ENCODE peak calls at places on chromosomes 12 and 14, in five cellular contexts. U, T, W, A and I are unnamed samples.

GRCh38 chr12:98402081-98402480 is 113.3 kb upstream of the TMPO start:
- DNase-seq in U (no peak), T (no peak), W (no peak), A (no peak), I (no peak)

GRCh38 chr12:101018540-101018939 is 191.5 kb downstream of the SLC5A8 start:
- DNase-seq in U (no peak), T (no peak), W (no peak), A (peak; percentile 67), I (no peak)

GRCh38 chr14:56555921-56556570 is 23.6 kb upstream of the TMEM260 start:
- DNase-seq in U (no peak), T (peak; percentile 64), W (no peak), A (peak; percentile 40), I (no peak)

GRCh38 chr14:64654072-64654899 is 49.9 kb upstream of the PLEKHG3 start:
- DNase-seq in U (no peak), T (no peak), W (no peak), A (peak; percentile 67), I (no peak)

GRCh38 chr12:114414866-114415524 is 9.1 kb upstream of the TBX5 start:
- DNase-seq in U (no peak), T (no peak), W (no peak), A (no peak), I (no peak)

GRCh38 chr12:22188431-22188830 is 142.4 kb downstream of the CMAS start:
- DNase-seq in U (no peak), T (no peak), W (no peak), A (no peak), I (no peak)

GRCh38 chr12:28068467-28068866 is 95.9 kb upstream of the PTHLH start:
- DNase-seq in U (no peak), T (no peak), W (no peak), A (no peak), I (no peak)

GRCh38 chr12:31118347-31118830 is 44.7 kb downstream of the DDX11 start:
- DNase-seq in U (no peak), T (no peak), W (peak; percentile 25), A (no peak), I (no peak)

GRCh38 chr12:115135800-115136211 is 451.8 kb upstream of the TBX3 start:
- DNase-seq in U (no peak), T (no peak), W (no peak), A (peak; percentile 70), I (peak; percentile 66)